ENCODE peak calls at places on chromosome 13, in five cellular contexts. One of them, this sample, is unnamed.

GRCh38 chr13:27406178-27406939 is 18.1 kb upstream of the GTF3A start:
- DNase-seq in adrenal gland: peak
- DNase-seq in cardiac muscle cell: peak
- DNase-seq in fibroblast of pulmonary artery: peak
- DNase-seq in T-helper 2 cell: peak
- DNase-seq in this sample: no peak

GRCh38 chr13:80448725-80449124 is 107.8 kb upstream of the SPRY2 start:
- DNase-seq in adrenal gland: no peak
- DNase-seq in cardiac muscle cell: no peak
- DNase-seq in fibroblast of pulmonary artery: no peak
- DNase-seq in T-helper 2 cell: no peak
- DNase-seq in this sample: no peak

GRCh38 chr13:43942301-43942700 is 62.6 kb downstream of the LACC1 start:
- DNase-seq in adrenal gland: no peak
- DNase-seq in cardiac muscle cell: no peak
- DNase-seq in fibroblast of pulmonary artery: no peak
- DNase-seq in T-helper 2 cell: no peak
- DNase-seq in this sample: no peak

GRCh38 chr13:22114630-22115311 is 443.9 kb downstream of the FGF9 start:
- DNase-seq in adrenal gland: peak
- DNase-seq in cardiac muscle cell: peak
- DNase-seq in fibroblast of pulmonary artery: no peak
- DNase-seq in T-helper 2 cell: peak
- DNase-seq in this sample: no peak

GRCh38 chr13:102830646-102831045 is 15.2 kb upstream of the ERCC5 start:
- DNase-seq in adrenal gland: peak
- DNase-seq in cardiac muscle cell: peak
- DNase-seq in fibroblast of pulmonary artery: peak
- DNase-seq in T-helper 2 cell: no peak
- DNase-seq in this sample: peak

GRCh38 chr13:48731957-48732569 is 78.3 kb downstream of the CYSLTR2 start:
- DNase-seq in adrenal gland: peak
- DNase-seq in cardiac muscle cell: peak
- DNase-seq in fibroblast of pulmonary artery: peak
- DNase-seq in T-helper 2 cell: no peak
- DNase-seq in this sample: peak

GRCh38 chr13:114107686-114108081 is 24.7 kb downstream of the RASA3 start:
- DNase-seq in adrenal gland: peak
- DNase-seq in cardiac muscle cell: peak
- DNase-seq in fibroblast of pulmonary artery: peak
- DNase-seq in T-helper 2 cell: no peak
- DNase-seq in this sample: peak

GRCh38 chr13:45433381-45433790 is 15.2 kb upstream of the SLC25A30 start:
- DNase-seq in adrenal gland: no peak
- DNase-seq in cardiac muscle cell: no peak
- DNase-seq in fibroblast of pulmonary artery: no peak
- DNase-seq in T-helper 2 cell: no peak
- DNase-seq in this sample: no peak

GRCh38 chr13:112079696-112080095 is 12.7 kb downstream of the SOX1 start:
- DNase-seq in adrenal gland: no peak
- DNase-seq in cardiac muscle cell: peak
- DNase-seq in fibroblast of pulmonary artery: peak
- DNase-seq in T-helper 2 cell: no peak
- DNase-seq in this sample: no peak

GRCh38 chr13:20350819-20351218 is 118.7 kb upstream of the GJB6 start:
- DNase-seq in adrenal gland: no peak
- DNase-seq in cardiac muscle cell: no peak
- DNase-seq in fibroblast of pulmonary artery: no peak
- DNase-seq in T-helper 2 cell: no peak
- DNase-seq in this sample: no peak

GRCh38 chr13:94464771-94465170 is 14.7 kb downstream of the DCT start:
- DNase-seq in adrenal gland: no peak
- DNase-seq in cardiac muscle cell: no peak
- DNase-seq in fibroblast of pulmonary artery: no peak
- DNase-seq in T-helper 2 cell: no peak
- DNase-seq in this sample: no peak

GRCh38 chr13:23509781-23510543 is 60.2 kb upstream of the TNFRSF19 start:
- DNase-seq in adrenal gland: no peak
- DNase-seq in cardiac muscle cell: peak
- DNase-seq in fibroblast of pulmonary artery: peak
- DNase-seq in T-helper 2 cell: no peak
- DNase-seq in this sample: no peak

GRCh38 chr13:97843201-97843600 is 110.3 kb upstream of the IPO5 start:
- DNase-seq in adrenal gland: no peak
- DNase-seq in cardiac muscle cell: no peak
- DNase-seq in fibroblast of pulmonary artery: no peak
- DNase-seq in T-helper 2 cell: no peak
- DNase-seq in this sample: no peak

GRCh38 chr13:61170791-61171330 is 244.8 kb downstream of the PCDH20 start:
- DNase-seq in adrenal gland: no peak
- DNase-seq in cardiac muscle cell: no peak
- DNase-seq in fibroblast of pulmonary artery: no peak
- DNase-seq in T-helper 2 cell: no peak
- DNase-seq in this sample: peak

GRCh38 chr13:28458604-28459003 is 36.3 kb downstream of the FLT1 start:
- DNase-seq in adrenal gland: no peak
- DNase-seq in cardiac muscle cell: no peak
- DNase-seq in fibroblast of pulmonary artery: no peak
- DNase-seq in T-helper 2 cell: no peak
- DNase-seq in this sample: no peak

GRCh38 chr13:75825161-75825560 is 189.0 kb downstream of the LMO7 start:
- DNase-seq in adrenal gland: no peak
- DNase-seq in cardiac muscle cell: no peak
- DNase-seq in fibroblast of pulmonary artery: no peak
- DNase-seq in T-helper 2 cell: no peak
- DNase-seq in this sample: no peak

GRCh38 chr13:105107781-105108180 is 1427.7 kb downstream of the EFNB2 start:
- DNase-seq in adrenal gland: no peak
- DNase-seq in cardiac muscle cell: no peak
- DNase-seq in fibroblast of pulmonary artery: no peak
- DNase-seq in T-helper 2 cell: no peak
- DNase-seq in this sample: no peak

GRCh38 chr13:80265348-80265747 is 75.6 kb downstream of the SPRY2 start:
- DNase-seq in adrenal gland: no peak
- DNase-seq in cardiac muscle cell: no peak
- DNase-seq in fibroblast of pulmonary artery: no peak
- DNase-seq in T-helper 2 cell: no peak
- DNase-seq in this sample: no peak

GRCh38 chr13:52994865-52995264 is 33.7 kb upstream of the OLFM4 start:
- DNase-seq in adrenal gland: no peak
- DNase-seq in cardiac muscle cell: no peak
- DNase-seq in fibroblast of pulmonary artery: no peak
- DNase-seq in T-helper 2 cell: no peak
- DNase-seq in this sample: no peak

GRCh38 chr13:33510350-33510749 is 224.8 kb upstream of the STARD13 start:
- DNase-seq in adrenal gland: no peak
- DNase-seq in cardiac muscle cell: no peak
- DNase-seq in fibroblast of pulmonary artery: no peak
- DNase-seq in T-helper 2 cell: no peak
- DNase-seq in this sample: no peak

GRCh38 chr13:77190349-77190748 is 136.5 kb downstream of the MYCBP2 start:
- DNase-seq in adrenal gland: no peak
- DNase-seq in cardiac muscle cell: no peak
- DNase-seq in fibroblast of pulmonary artery: no peak
- DNase-seq in T-helper 2 cell: no peak
- DNase-seq in this sample: no peak

GRCh38 chr13:43245374-43245964 is 222.1 kb downstream of the DNAJC15 start:
- DNase-seq in adrenal gland: no peak
- DNase-seq in cardiac muscle cell: peak
- DNase-seq in fibroblast of pulmonary artery: peak
- DNase-seq in T-helper 2 cell: no peak
- DNase-seq in this sample: no peak

GRCh38 chr13:77918391-77919261 is at the start of gene EDNRB:
- DNase-seq in adrenal gland: peak
- DNase-seq in cardiac muscle cell: peak
- DNase-seq in fibroblast of pulmonary artery: peak
- DNase-seq in T-helper 2 cell: no peak
- DNase-seq in this sample: peak

GRCh38 chr13:94481966-94482365 is 2.5 kb upstream of the DCT start:
- DNase-seq in adrenal gland: peak
- DNase-seq in cardiac muscle cell: peak
- DNase-seq in fibroblast of pulmonary artery: peak
- DNase-seq in T-helper 2 cell: no peak
- DNase-seq in this sample: peak

GRCh38 chr13:97313481-97313880 is 91.3 kb downstream of the MBNL2 start:
- DNase-seq in adrenal gland: no peak
- DNase-seq in cardiac muscle cell: no peak
- DNase-seq in fibroblast of pulmonary artery: no peak
- DNase-seq in T-helper 2 cell: no peak
- DNase-seq in this sample: no peak

GRCh38 chr13:44350775-44351504 is 22.7 kb upstream of the SERP2 start:
- DNase-seq in adrenal gland: no peak
- DNase-seq in cardiac muscle cell: no peak
- DNase-seq in fibroblast of pulmonary artery: no peak
- DNase-seq in T-helper 2 cell: no peak
- DNase-seq in this sample: no peak

GRCh38 chr13:45119469-45119989 is 781 bp upstream of the GTF2F2 start:
- DNase-seq in adrenal gland: peak
- DNase-seq in cardiac muscle cell: peak
- DNase-seq in fibroblast of pulmonary artery: peak
- DNase-seq in T-helper 2 cell: peak
- DNase-seq in this sample: no peak

GRCh38 chr13:67130444-67130843 is 99.7 kb downstream of the PCDH9 start:
- DNase-seq in adrenal gland: no peak
- DNase-seq in cardiac muscle cell: no peak
- DNase-seq in fibroblast of pulmonary artery: no peak
- DNase-seq in T-helper 2 cell: no peak
- DNase-seq in this sample: no peak